ENCODE peak calls at places on chromosomes 16 and 17, in eight cellular contexts. C is uterus, Q is prostate gland, Z is tibial nerve, F is upper lobe of left lung, B is ovary, P is esophagus squamous epithelium, D is heart left ventricle. I is an unnamed sample. For H3K4me1, the result is how much of the 10 kb centered on the place peaks cover.

GRCh38 chr16:660132-660458 is 7.8 kb upstream of the RHOT2 start:
- DNase-seq in Q (no peak), F (no peak), B (peak), D (no peak), Z (no peak), P (no peak), C (no peak), I (no peak)

GRCh38 chr17:30278032-30278431 is 13.7 kb downstream of the BLMH start:
- DNase-seq in Q (no peak), C (no peak), F (no peak), D (no peak), Z (peak), P (no peak), B (no peak), I (no peak)

GRCh38 chr17:52389632-52390031 is 231.1 kb upstream of the CA10 start:
- DNase-seq in B (no peak), F (no peak), P (no peak), C (no peak), D (no peak), Q (no peak), Z (no peak), I (no peak)

GRCh38 chr17:59373879-59374495 is 42.5 kb downstream of the YPEL2 start:
- DNase-seq in Q (no peak), B (no peak), D (no peak), P (no peak), F (no peak), C (peak), Z (peak), I (no peak)

GRCh38 chr17:31295489-31295871 is 1.6 kb downstream of the OMG start:
- DNase-seq in B (no peak), D (no peak), F (no peak), P (no peak), C (no peak), Q (no peak), Z (no peak), I (no peak)

GRCh38 chr17:41638194-41638593 is 13.8 kb upstream of the KRT17 start:
- DNase-seq in D (no peak), P (no peak), C (no peak), F (no peak), Z (no peak), B (no peak), Q (no peak), I (no peak)

GRCh38 chr17:80649672-80650338 is 105.2 kb downstream of the RPTOR start:
- DNase-seq in Q (no peak), B (no peak), P (no peak), C (peak), Z (peak), F (no peak), D (peak), I (peak)

GRCh38 chr16:27429981-27430441 is 28.0 kb downstream of the IL21R start:
- DNase-seq in Q (no peak), D (peak), B (no peak), Z (no peak), C (no peak), F (peak), P (no peak), I (no peak)

GRCh38 chr16:15961060-15961511 is 11.7 kb downstream of the ABCC1 start:
- DNase-seq in Q (no peak), Z (no peak), B (no peak), C (no peak), F (no peak), P (no peak), D (no peak), I (no peak)

GRCh38 chr17:15912416-15912955 is 32.4 kb upstream of the ADORA2B start:
- DNase-seq in P (no peak), C (no peak), D (no peak), Q (no peak), B (no peak), Z (no peak), F (no peak), I (no peak)

GRCh38 chr16:20023190-20023589 is 50.5 kb downstream of the GPR139 start:
- DNase-seq in C (no peak), Q (no peak), P (no peak), F (no peak), D (no peak), Z (no peak), B (no peak), I (no peak)

GRCh38 chr16:5056347-5056746 is 9.4 kb downstream of the C16orf89 start:
- DNase-seq in Z (no peak), P (no peak), B (no peak), F (no peak), Q (no peak), C (no peak), D (no peak), I (peak)

GRCh38 chr16:87047221-87048037 is 269.8 kb downstream of the C16orf95 start:
- DNase-seq in P (no peak), C (no peak), Q (no peak), D (no peak), Z (no peak), B (no peak), F (no peak), I (no peak)

GRCh38 chr16:569445-570254 is at the start of gene PIGQ:
- DNase-seq in Q (peak), C (peak), P (no peak), Z (peak), D (peak), F (peak), B (peak), I (peak)

GRCh38 chr16:89764711-89765201 is 43.4 kb downstream of the ZNF276 start:
- DNase-seq in D (peak), P (peak), F (no peak), Z (peak), C (no peak), Q (no peak), B (no peak), I (peak)

GRCh38 chr17:64707077-64707591 is 45.0 kb upstream of the SMURF2 start:
- DNase-seq in P (peak), C (peak), Z (peak), F (no peak), D (peak), Q (peak), B (peak), I (peak)

GRCh38 chr17:55301521-55302406 is 37.0 kb downstream of the HLF start:
- DNase-seq in F (no peak), B (peak), C (no peak), D (peak), Q (peak), P (no peak), Z (no peak), I (peak)

GRCh38 chr16:87601322-87602004 is 845 bp upstream of the JPH3 start:
- DNase-seq in Q (no peak), D (no peak), Z (no peak), P (no peak), F (no peak), B (no peak), C (no peak), I (no peak)

GRCh38 chr16:27925612-27926011 is 137.9 kb downstream of the GSG1L start:
- DNase-seq in F (no peak), Q (no peak), C (no peak), D (no peak), B (no peak), P (no peak), Z (no peak), I (no peak)

GRCh38 chr17:27269978-27270377 is 23.9 kb upstream of the WSB1 start:
- DNase-seq in D (no peak), C (no peak), P (no peak), B (no peak), F (no peak), Q (no peak), Z (no peak), I (no peak)

GRCh38 chr16:20611350-20611902 is 35.3 kb upstream of the ACSM2B start:
- DNase-seq in F (peak), P (no peak), Q (no peak), C (no peak), D (no peak), B (no peak), Z (no peak), I (peak)

GRCh38 chr16:88815901-88816589 is 4.3 kb upstream of the APRT start:
- DNase-seq in F (peak), P (no peak), C (no peak), B (no peak), Q (no peak), Z (no peak), D (no peak), I (no peak)

GRCh38 chr17:71085238-71086033 is 916.1 kb downstream of the KCNJ2 start:
- DNase-seq in D (no peak), C (no peak), Z (no peak), F (no peak), Q (no peak), B (no peak), P (no peak), I (no peak)

GRCh38 chr17:69358688-69359596 is 32.0 kb upstream of the ABCA5 start:
- DNase-seq in Z (no peak), P (no peak), Q (no peak), F (no peak), C (no peak), D (no peak), B (no peak), I (no peak)

GRCh38 chr17:80220709-80221215 is 535 bp downstream of the SLC26A11 start:
- DNase-seq in D (peak), C (peak), B (peak), Z (no peak), F (peak), Q (peak), P (no peak), I (peak)

GRCh38 chr16:56615353-56615752 is 7.0 kb downstream of the MT2A start:
- DNase-seq in Z (no peak), P (no peak), F (no peak), B (no peak), D (no peak), C (no peak), Q (no peak), I (no peak)

GRCh38 chr16:74747716-74748041 is 26.9 kb downstream of the FA2H start:
- DNase-seq in P (no peak), Z (no peak), Q (no peak), F (no peak), C (no peak), B (no peak), D (no peak), I (no peak)

GRCh38 chr16:75420987-75421819 is 12.1 kb downstream of the CFDP1 start:
- DNase-seq in Z (peak), F (no peak), P (no peak), Q (peak), D (peak), B (peak), C (peak), I (peak)

GRCh38 chr16:15897386-15897785 is 9.0 kb upstream of the CEP20 start:
- DNase-seq in B (no peak), Z (no peak), Q (no peak), C (no peak), D (no peak), F (no peak), P (no peak), I (no peak)

GRCh38 chr16:65059421-65059980 is 62.4 kb downstream of the CDH11 start:
- DNase-seq in P (no peak), B (no peak), D (no peak), C (no peak), Q (no peak), F (no peak), Z (no peak), I (no peak)

GRCh38 chr17:71423871-71424546 is 696.8 kb upstream of the SOX9 start:
- DNase-seq in Z (no peak), B (no peak), F (no peak), D (no peak), Q (no peak), P (no peak), C (no peak), I (no peak)

GRCh38 chr17:59333845-59334244 is 2.4 kb downstream of the YPEL2 start:
- DNase-seq in F (no peak), Q (no peak), Z (no peak), P (no peak), C (no peak), D (no peak), B (no peak), I (no peak)

GRCh38 chr17:21217346-21217745 is 3.4 kb upstream of the TMEM11 start:
- DNase-seq in D (no peak), B (no peak), P (no peak), Q (no peak), C (no peak), Z (no peak), F (no peak), I (no peak)

DNA sequence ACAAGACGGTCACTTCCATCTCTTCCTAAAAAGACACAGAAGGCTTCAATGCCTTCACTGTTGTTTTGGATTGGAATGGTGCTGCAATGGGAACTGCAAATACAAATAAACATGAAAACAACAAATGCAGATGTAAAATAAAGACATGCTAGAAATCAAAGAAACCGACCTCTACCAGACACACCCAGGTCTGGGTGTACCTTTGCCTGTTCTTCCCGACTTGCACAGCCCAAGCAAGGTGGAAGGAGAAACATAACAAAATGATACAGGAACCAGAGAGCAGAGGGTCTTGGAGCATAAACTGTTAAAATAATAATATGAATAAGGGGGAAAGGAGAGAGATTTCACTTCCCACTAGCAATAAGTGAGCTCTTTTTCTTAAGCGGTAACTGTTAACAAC is 17.3 kb downstream of the RFFL start:
- DNase-seq in P (no peak), F (no peak), C (no peak), D (no peak), Z (no peak), Q (no peak), B (no peak), I (no peak)
- H3K4me1 ChIP-seq in P (under half), F (under half), C (under half), D (under half), Z (under half), Q (under half), B (under half), I (under half)

GRCh38 chr17:40564883-40565744 is at the start of gene CCR7:
- DNase-seq in C (no peak), Z (no peak), F (no peak), B (no peak), D (no peak), Q (no peak), P (no peak), I (no peak)
- TF ChIP-seq POLR2A in C (no peak), Z (no peak), F (no peak), B (no peak), D (no peak), Q (no peak), P (no peak), I (no peak)

DNA sequence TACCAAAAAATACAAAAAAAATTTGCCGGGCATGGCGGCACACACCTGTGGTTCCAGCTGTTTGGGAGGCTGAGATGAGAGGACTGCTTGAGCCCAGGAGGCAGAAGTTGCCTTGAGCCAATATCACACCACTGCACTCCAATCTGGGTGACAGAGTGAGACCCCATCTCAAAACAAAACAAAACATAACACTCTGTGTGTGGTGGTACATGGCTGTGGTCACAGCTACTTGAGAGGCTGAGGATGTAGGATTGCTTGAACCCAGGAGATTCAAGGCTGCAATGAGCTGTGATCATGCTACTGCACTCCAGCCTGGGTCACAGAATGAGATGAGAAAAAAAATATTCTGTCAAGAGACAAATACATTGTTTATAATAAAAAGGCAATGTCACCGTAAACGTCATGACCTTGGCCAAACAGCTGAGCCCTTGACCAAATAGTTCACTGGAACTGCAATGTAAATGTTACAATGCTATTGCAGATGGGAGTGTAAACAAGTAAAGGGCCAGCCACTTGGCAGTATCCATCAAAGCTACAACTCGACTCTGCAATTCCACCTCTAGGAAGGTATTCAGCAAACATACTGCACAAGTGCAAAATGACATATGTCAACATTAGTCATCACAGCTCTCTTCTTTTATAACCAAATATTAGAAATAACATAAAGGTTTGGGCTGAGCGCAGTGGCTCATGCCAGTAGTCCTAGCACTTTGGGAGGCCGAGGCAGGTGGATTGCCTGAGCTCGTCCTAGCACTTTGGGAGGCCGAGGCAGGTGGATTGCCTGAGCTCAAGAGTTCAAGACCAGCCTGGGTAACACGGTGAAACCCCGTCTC is 16.9 kb downstream of the EARS2 start:
- DNase-seq in F (no peak), P (no peak), C (no peak), D (no peak), B (no peak), Q (peak), Z (no peak), I (no peak)
- H3K27ac ChIP-seq in F (no peak), P (no peak), C (no peak), D (no peak), B (no peak), Q (no peak), Z (no peak), I (no peak)

GRCh38 chr17:3801792-3802191 is 804 bp upstream of the ITGAE start:
- DNase-seq in C (no peak), B (no peak), P (no peak), Q (no peak), F (no peak), D (no peak), Z (no peak), I (no peak)

GRCh38 chr17:3802461-3803307 is 1.7 kb upstream of the ITGAE start:
- DNase-seq in P (no peak), B (peak), C (peak), F (no peak), D (no peak), Z (peak), Q (peak), I (peak)

GRCh38 chr17:3801043-3801746 is at the start of gene ITGAE:
- DNase-seq in P (no peak), D (no peak), Z (no peak), C (no peak), Q (no peak), F (peak), B (no peak), I (no peak)

GRCh38 chr17:3804503-3804931 is 3.5 kb upstream of the ITGAE start:
- DNase-seq in P (no peak), D (no peak), Q (no peak), Z (no peak), B (no peak), C (no peak), F (no peak), I (no peak)

GRCh38 chr17:3803308-3803640 is 2.3 kb upstream of the ITGAE start:
- DNase-seq in F (no peak), Z (no peak), D (no peak), P (no peak), C (no peak), Q (no peak), B (no peak), I (no peak)
- H3K4me1 ChIP-seq in F (under half), Z (under half), D (under half), P (under half), C (under half), Q (under half), B (half or more), I (under half)

GRCh38 chr17:49390548-49391324 is 23.9 kb downstream of the PHB1 start:
- DNase-seq in F (peak), B (no peak), P (no peak), C (no peak), Q (peak), D (peak), Z (no peak), I (no peak)
- TF ChIP-seq POLR2A in F (no peak), B (no peak), P (no peak), C (no peak), Q (no peak), D (no peak), Z (no peak), I (no peak)

GRCh38 chr17:57578608-57578990 is 166.5 kb downstream of the CCDC182 start:
- DNase-seq in D (no peak), P (no peak), C (no peak), F (no peak), B (no peak), Q (no peak), Z (no peak), I (no peak)
- H3K27ac ChIP-seq in D (peak), P (peak), C (peak), F (no peak), B (peak), Q (no peak), Z (peak), I (peak)

DNA sequence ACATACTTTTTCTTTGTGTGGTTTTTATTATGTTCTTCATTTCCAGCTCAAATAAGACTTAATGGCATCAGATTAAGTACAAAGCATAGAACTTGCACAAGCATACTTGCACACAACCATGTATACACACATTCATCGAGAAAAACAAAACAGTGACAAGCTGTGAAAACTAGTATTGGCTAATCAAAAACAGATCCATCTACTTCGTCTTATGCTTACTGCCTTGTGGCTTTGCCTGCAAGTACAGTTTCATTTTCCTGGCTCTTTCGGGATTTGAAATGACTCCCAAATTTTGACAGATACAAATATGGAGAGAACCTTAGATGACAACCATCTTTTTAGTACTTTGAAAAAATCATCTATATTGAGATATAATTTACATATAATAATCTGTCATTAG is 338.3 kb downstream of the BCAS3 start:
- DNase-seq in Q (no peak), B (no peak), C (no peak), D (no peak), F (no peak), Z (no peak), P (no peak), I (no peak)
- H3K4me1 ChIP-seq in Q (under half), B (under half), C (under half), D (under half), F (under half), Z (under half), P (under half), I (under half)

GRCh38 chr16:85554114-85554790 is 58.9 kb upstream of the GSE1 start:
- DNase-seq in P (peak), Z (peak), C (peak), D (peak), B (peak), F (no peak), Q (peak), I (peak)

GRCh38 chr16:85552980-85553435 is 60.1 kb upstream of the GSE1 start:
- DNase-seq in F (no peak), P (no peak), C (no peak), Q (no peak), Z (no peak), B (no peak), D (no peak), I (no peak)

GRCh38 chr16:85551319-85551978 is 61.7 kb upstream of the GSE1 start:
- DNase-seq in D (no peak), B (no peak), C (no peak), F (peak), Q (no peak), Z (no peak), P (no peak), I (no peak)

GRCh38 chr16:85554791-85555548 is 58.2 kb upstream of the GSE1 start:
- DNase-seq in F (peak), D (peak), Q (peak), Z (no peak), B (peak), C (peak), P (no peak), I (peak)

DNA sequence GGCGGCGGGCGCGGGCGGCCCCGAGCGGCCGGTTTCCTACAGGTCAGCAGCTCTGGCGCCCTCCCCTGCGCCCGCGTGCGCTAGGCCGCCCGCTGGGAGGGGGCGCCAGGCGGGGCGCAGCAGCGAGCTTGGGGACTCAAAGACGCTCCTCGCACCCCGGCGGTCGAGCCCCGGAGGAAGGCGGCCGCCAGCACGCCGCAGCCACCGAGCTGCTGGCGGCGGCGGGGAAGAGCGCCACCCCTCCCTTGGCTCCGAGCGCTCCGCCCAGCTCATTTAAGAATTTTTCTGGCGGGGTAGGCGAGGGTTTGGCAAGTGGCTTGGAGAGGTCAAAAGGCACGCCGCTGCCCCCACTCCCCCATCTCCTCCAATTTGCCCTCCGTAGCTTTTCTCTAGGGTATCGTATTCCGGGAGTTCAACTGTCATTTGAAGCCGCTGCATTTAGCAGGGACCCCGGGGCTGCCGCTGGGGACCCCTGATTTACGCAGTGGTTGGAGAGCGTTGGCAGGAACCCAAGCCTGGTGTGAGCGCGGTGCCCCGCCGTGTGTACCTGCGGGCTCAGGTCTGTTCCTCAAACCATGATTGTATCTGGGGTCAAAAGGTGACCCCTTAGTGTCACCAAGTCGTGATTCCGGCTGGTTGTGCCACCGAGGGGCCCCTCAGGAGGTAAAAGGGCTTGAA is 59.5 kb upstream of the GSE1 start:
- DNase-seq in B (peak), Z (no peak), Q (no peak), D (peak), C (peak), F (peak), P (no peak), I (peak)
- TF ChIP-seq POLR2A in B (no peak), Z (no peak), Q (no peak), D (no peak), C (no peak), F (peak), P (no peak), I (peak)

I was measured in adrenal gland.